ENCODE peak calls at places on chromosomes 3 and 15, in seven cellular contexts. C is IMR-90, T is HepG2, O is HCT116, X is ovary, F is NB4, G is A549. H is an unnamed sample.

GRCh38 chr3:79039192-79039591 is 728.6 kb downstream of the ROBO1 start:
- DNase-seq in C (peak; percentile 60), T (no peak), O (no peak), X (no peak), F (no peak), G (no peak), H (no peak)

GRCh38 chr3:146781606-146782005 is 176.5 kb upstream of the PLSCR5 start:
- DNase-seq in C (peak; percentile 29), T (no peak), O (no peak), X (no peak), F (no peak), G (no peak), H (no peak)

GRCh38 chr3:68033850-68034249 is 379.4 kb upstream of the SUCLG2 start:
- DNase-seq in C (no peak), T (no peak), O (no peak), X (no peak), F (no peak), G (no peak), H (no peak)

GRCh38 chr3:115402651-115403050 is 220.7 kb upstream of the GAP43 start:
- DNase-seq in C (no peak), T (no peak), O (no peak), X (no peak), F (no peak), G (no peak), H (no peak)

GRCh38 chr15:93985925-93986324 is 245.4 kb upstream of the MCTP2 start:
- DNase-seq in C (no peak), T (no peak), O (no peak), X (no peak), F (peak; percentile 18), G (no peak), H (no peak)

GRCh38 chr15:52765779-52766178 is 24.4 kb downstream of the ONECUT1 start:
- DNase-seq in C (peak; percentile 6), T (peak; percentile 33), O (no peak), X (no peak), F (no peak), G (no peak), H (no peak)

GRCh38 chr3:139848660-139849059 is 86.3 kb upstream of the CLSTN2 start:
- DNase-seq in C (no peak), T (no peak), O (no peak), X (no peak), F (no peak), G (no peak), H (no peak)

GRCh38 chr3:135490219-135490618 is 475.3 kb upstream of the PPP2R3A start:
- DNase-seq in C (no peak), T (no peak), O (no peak), X (no peak), F (no peak), G (no peak), H (no peak)

GRCh38 chr15:70039917-70040316 is 57.8 kb downstream of the TLE3 start:
- DNase-seq in C (no peak), T (no peak), O (no peak), X (no peak), F (no peak), G (no peak), H (no peak)

GRCh38 chr3:11555211-11555782 is 88.4 kb downstream of the VGLL4 start:
- DNase-seq in C (no peak), T (no peak), O (no peak), X (no peak), F (no peak), G (no peak), H (no peak)

GRCh38 chr3:30294241-30294667 is 312.1 kb upstream of the TGFBR2 start:
- DNase-seq in C (peak; percentile 46), T (no peak), O (no peak), X (no peak), F (no peak), G (no peak), H (no peak)

GRCh38 chr15:80426316-80426715 is 22.1 kb downstream of the ARNT2 start:
- DNase-seq in C (no peak), T (no peak), O (no peak), X (no peak), F (no peak), G (no peak), H (no peak)

GRCh38 chr3:58670506-58671125 is 4.0 kb upstream of the FAM3D start:
- DNase-seq in C (no peak), T (no peak), O (no peak), X (no peak), F (no peak), G (no peak), H (no peak)

GRCh38 chr3:44883999-44884431 is 9.6 kb downstream of the TGM4 start:
- DNase-seq in C (peak; percentile 95), T (no peak), O (peak; percentile 35), X (no peak), F (peak; percentile 72), G (peak; percentile 38), H (peak; percentile 70)

GRCh38 chr3:77254967-77255831 is 215.3 kb downstream of the ROBO2 start:
- DNase-seq in C (peak; percentile 69), T (peak; percentile 54), O (no peak), X (no peak), F (peak; percentile 58), G (peak; percentile 6), H (peak; percentile 2)

GRCh38 chr3:27219127-27219860 is 149.9 kb downstream of the NEK10 start:
- DNase-seq in C (peak; percentile 32), T (no peak), O (no peak), X (no peak), F (no peak), G (no peak), H (no peak)

GRCh38 chr15:38414351-38414750 is 39.6 kb upstream of the FAM98B start:
- DNase-seq in C (peak; percentile 75), T (peak; percentile 30), O (peak; percentile 23), X (peak; percentile 54), F (peak; percentile 42), G (peak; percentile 38), H (peak; percentile 26)

GRCh38 chr3:64237083-64237482 is 11.8 kb upstream of the PRICKLE2 start:
- DNase-seq in C (no peak), T (no peak), O (no peak), X (no peak), F (no peak), G (no peak), H (no peak)

GRCh38 chr3:64240445-64240844 is 15.2 kb upstream of the PRICKLE2 start:
- DNase-seq in C (no peak), T (no peak), O (no peak), X (no peak), F (no peak), G (no peak), H (no peak)

GRCh38 chr3:64240959-64241358 is 15.7 kb upstream of the PRICKLE2 start:
- DNase-seq in C (no peak), T (no peak), O (no peak), X (no peak), F (no peak), G (no peak), H (no peak)

GRCh38 chr3:64239841-64240240 is 14.6 kb upstream of the PRICKLE2 start:
- DNase-seq in C (no peak), T (no peak), O (no peak), X (no peak), F (no peak), G (no peak), H (no peak)

GRCh38 chr3:64238971-64239667 is 13.9 kb upstream of the PRICKLE2 start:
- DNase-seq in C (peak; percentile 97), T (peak; percentile 16), O (no peak), X (peak; percentile 90), F (no peak), G (peak; percentile 57), H (peak; percentile 79)
- TF ChIP-seq POLR2A in C (peak; percentile 66), T (no peak), O (no peak), X (no peak), F (no peak), G (no peak), H (no peak)

GRCh38 chr15:45763170-45763869 is 128.5 kb downstream of the SQOR start:
- DNase-seq in C (no peak), T (no peak), O (no peak), X (no peak), F (no peak), G (no peak), H (no peak)
- TF ChIP-seq POLR2A in C (no peak), T (no peak), O (no peak), X (no peak), F (no peak), G (no peak), H (no peak)

GRCh38 chr3:9362731-9363530 is at the start of gene THUMPD3:
- DNase-seq in C (peak; percentile 85), T (peak; percentile 93), O (peak; percentile 82), X (peak; percentile 88), F (peak; percentile 98), G (peak; percentile 88), H (peak; percentile 79)
- TF ChIP-seq POLR2A in C (peak; percentile 91), T (peak; percentile 94), O (peak; percentile 93), X (peak; percentile 67), F (peak; percentile 82), G (peak; percentile 88), H (peak; percentile 58)

DNA sequence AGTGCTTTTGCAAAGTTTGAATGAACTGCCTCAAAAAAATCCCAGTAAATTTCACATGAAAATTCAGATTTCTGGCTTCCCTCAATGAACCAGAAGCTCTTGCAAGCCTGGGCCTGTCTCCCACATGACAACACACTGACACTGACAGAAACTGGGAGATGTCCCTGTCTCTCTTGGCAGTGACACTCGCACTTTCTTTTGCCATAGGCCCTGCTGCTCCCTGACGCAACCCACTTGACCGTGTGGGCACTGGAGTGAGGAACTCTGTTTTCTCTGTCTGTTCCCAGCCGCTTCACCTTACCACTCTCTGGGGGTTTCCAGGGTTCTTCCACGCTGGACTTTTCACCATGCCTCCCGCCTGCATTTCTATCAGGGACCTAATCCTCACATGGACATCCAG is 524.5 kb downstream of the SHQ1 start:
- DNase-seq in C (no peak), T (no peak), O (no peak), X (no peak), F (no peak), G (no peak), H (no peak)
- TF ChIP-seq POLR2A in C (no peak), T (no peak), O (no peak), X (no peak), F (no peak), G (no peak), H (no peak)

H was measured in H54.